ENCODE peak calls at places on chromosomes 3 and 15, in nine cellular contexts. R is prostate gland, B is body of pancreas, S is esophagus squamous epithelium, M is breast epithelium, E is A549, Z is stomach, D is heart left ventricle, V is Peyer's patch. P is an unnamed sample.
A peak's percentile ranks its signal among the peaks of the same experiment; 100 is the strongest.

GRCh38 chr3:160150066-160150465 is 75.2 kb upstream of the C3orf80 start:
- DNase-seq in R (no peak), B (no peak), S (no peak), M (no peak), E (no peak), Z (no peak), D (no peak), V (no peak), P (no peak)

GRCh38 chr3:114651555-114651954 is 357.7 kb downstream of the TIGIT start:
- DNase-seq in R (no peak), B (no peak), S (no peak), M (no peak), E (no peak), Z (no peak), D (no peak), V (no peak), P (no peak)

GRCh38 chr3:84077479-84077878 is 881.3 kb upstream of the CADM2 start:
- DNase-seq in R (no peak), B (no peak), S (no peak), M (no peak), E (no peak), Z (no peak), D (no peak), V (no peak), P (no peak)

GRCh38 chr3:5226783-5227182 is 39.3 kb downstream of the EDEM1 start:
- DNase-seq in R (no peak), B (no peak), S (no peak), M (no peak), E (no peak), Z (no peak), D (no peak), V (no peak), P (no peak)

GRCh38 chr3:116517308-116517707 is 72.0 kb upstream of the LSAMP start:
- DNase-seq in R (no peak), B (no peak), S (no peak), M (no peak), E (no peak), Z (no peak), D (no peak), V (no peak), P (no peak)

GRCh38 chr15:45868109-45868691 is 233.4 kb downstream of the SQOR start:
- DNase-seq in R (no peak), B (no peak), S (no peak), M (no peak), E (no peak), Z (no peak), D (no peak), V (no peak), P (no peak)

GRCh38 chr3:150237490-150237889 is 170.6 kb upstream of the TSC22D2 start:
- DNase-seq in R (peak; percentile 68), B (no peak), S (no peak), M (no peak), E (no peak), Z (no peak), D (no peak), V (no peak), P (peak; percentile 52)

GRCh38 chr15:39789736-39790135 is 7.1 kb upstream of the FSIP1 start:
- DNase-seq in R (no peak), B (no peak), S (no peak), M (no peak), E (no peak), Z (no peak), D (no peak), V (no peak), P (no peak)

GRCh38 chr15:88267720-88268119 is 11.2 kb upstream of the NTRK3 start:
- DNase-seq in R (no peak), B (no peak), S (no peak), M (no peak), E (no peak), Z (no peak), D (no peak), V (no peak), P (no peak)

GRCh38 chr3:30203301-30203700 is 403.1 kb upstream of the TGFBR2 start:
- DNase-seq in R (no peak), B (no peak), S (no peak), M (no peak), E (no peak), Z (no peak), D (no peak), V (no peak), P (no peak)

GRCh38 chr3:27093771-27094170 is 275.4 kb downstream of the NEK10 start:
- DNase-seq in R (no peak), B (no peak), S (no peak), M (no peak), E (no peak), Z (no peak), D (no peak), V (no peak), P (no peak)

GRCh38 chr3:194308635-194309213 is 42.4 kb downstream of the CPN2 start:
- DNase-seq in R (no peak), B (no peak), S (no peak), M (no peak), E (no peak), Z (no peak), D (no peak), V (no peak), P (no peak)

GRCh38 chr15:41622901-41623300 is 37.3 kb upstream of the MGA start:
- DNase-seq in R (no peak), B (no peak), S (no peak), M (no peak), E (no peak), Z (no peak), D (no peak), V (no peak), P (no peak)

GRCh38 chr15:41620536-41621199 is 39.5 kb upstream of the MGA start:
- DNase-seq in R (no peak), B (no peak), S (no peak), M (no peak), E (no peak), Z (no peak), D (no peak), V (peak; percentile 22), P (peak; percentile 71)

GRCh38 chr15:41627204-41627603 is 33.0 kb upstream of the MGA start:
- DNase-seq in R (no peak), B (no peak), S (no peak), M (no peak), E (no peak), Z (no peak), D (no peak), V (no peak), P (no peak)

GRCh38 chr15:41621200-41622193 is 38.7 kb upstream of the MGA start:
- DNase-seq in R (peak; percentile 67), B (peak; percentile 80), S (peak; percentile 24), M (peak; percentile 79), E (peak; percentile 89), Z (peak; percentile 79), D (peak; percentile 78), V (peak; percentile 73), P (peak; percentile 86)
- TF ChIP-seq POLR2A in R (no peak), B (peak; percentile 37), S (no peak), M (no peak), E (peak; percentile 44), Z (no peak), D (no peak), V (no peak), P (peak; percentile 57)

DNA sequence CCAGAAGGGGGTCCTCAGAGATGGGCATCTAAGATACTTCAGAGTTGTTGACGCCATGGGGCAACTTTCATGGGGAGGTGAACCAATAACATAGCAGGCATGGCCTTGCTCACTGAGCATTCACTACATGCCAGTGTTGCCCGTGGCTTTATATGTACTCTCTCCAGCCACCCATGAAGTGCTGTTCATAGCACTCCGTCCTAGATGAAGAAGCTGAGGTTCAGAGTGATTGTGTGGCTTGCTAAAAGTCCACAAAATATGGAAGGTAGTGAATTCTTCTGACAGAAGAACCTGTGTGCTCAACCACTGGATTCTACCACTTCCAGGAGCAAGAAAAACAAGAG is 9.8 kb upstream of the SEMA4B start:
- DNase-seq in R (no peak), B (no peak), S (no peak), M (no peak), E (no peak), Z (no peak), D (no peak), V (no peak), P (no peak)
- TF ChIP-seq POLR2A in R (no peak), B (no peak), S (no peak), M (no peak), E (no peak), Z (no peak), D (no peak), V (no peak), P (no peak)

GRCh38 chr15:90231028-90232017 is 2.4 kb downstream of the CIB1 start:
- DNase-seq in R (peak; percentile 71), B (peak; percentile 51), S (peak; percentile 20), M (no peak), E (no peak), Z (peak; percentile 70), D (no peak), V (peak; percentile 79), P (no peak)
- TF ChIP-seq POLR2A in R (peak; percentile 3), B (peak; percentile 13), S (no peak), M (no peak), E (no peak), Z (no peak), D (no peak), V (peak; percentile 17), P (no peak)

GRCh38 chr3:49757197-49757596 is 29.1 kb downstream of the IP6K1 start:
- DNase-seq in R (no peak), B (no peak), S (no peak), M (no peak), E (no peak), Z (no peak), D (no peak), V (no peak), P (no peak)
- TF ChIP-seq POLR2A in R (no peak), B (no peak), S (no peak), M (no peak), E (no peak), Z (no peak), D (no peak), V (no peak), P (no peak)

DNA sequence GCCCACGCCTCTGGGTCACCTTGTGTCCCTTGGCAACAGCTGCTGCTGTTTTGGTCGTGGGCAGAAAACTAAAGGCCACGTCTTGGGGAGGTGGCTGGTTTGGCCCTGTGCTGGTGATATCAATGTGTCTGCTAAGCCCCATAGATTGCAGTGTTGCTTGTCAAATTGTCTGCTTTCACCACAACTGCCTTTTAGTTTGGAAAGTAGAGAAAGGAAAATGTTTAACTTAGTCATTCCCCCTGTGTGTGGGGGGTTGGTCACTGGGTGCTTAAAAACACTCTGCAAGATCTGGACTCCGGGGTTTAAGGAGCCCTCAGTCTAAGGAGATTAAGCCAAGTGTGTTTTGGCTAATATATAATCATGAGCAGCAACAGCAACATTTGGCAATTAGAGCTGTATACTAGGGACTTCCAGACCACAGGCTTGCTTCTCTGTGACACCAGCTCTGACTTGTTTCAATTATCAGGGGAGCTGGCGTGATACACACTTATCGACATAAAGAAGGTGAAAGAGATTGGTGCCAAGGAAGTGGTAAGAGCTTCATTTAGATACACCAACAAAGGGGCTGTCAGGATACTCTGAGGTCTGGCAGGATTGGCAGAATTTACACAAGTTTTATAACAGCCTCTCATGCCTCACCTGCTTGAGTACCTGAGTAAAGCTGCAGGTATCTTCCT is 3.5 kb downstream of the SMAD3 start:
- DNase-seq in R (no peak), B (no peak), S (no peak), M (no peak), E (no peak), Z (no peak), D (no peak), V (no peak), P (no peak)
- TF ChIP-seq POLR2A in R (no peak), B (no peak), S (no peak), M (no peak), E (no peak), Z (no peak), D (no peak), V (no peak), P (no peak)

GRCh38 chr3:47294392-47294791 is 11.6 kb downstream of the KLHL18 start:
- DNase-seq in R (no peak), B (no peak), S (no peak), M (no peak), E (no peak), Z (no peak), D (no peak), V (no peak), P (no peak)
- TF ChIP-seq POLR2A in R (no peak), B (no peak), S (no peak), M (no peak), E (no peak), Z (no peak), D (no peak), V (no peak), P (no peak)